ENCODE peak calls at places on chromosome 5, in five cellular contexts. S, X, W, A and K are unnamed samples.

GRCh38 chr5:41009228-41009627 is 61.9 kb downstream of the MROH2B start:
- DNase-seq in S (no peak), X (no peak), W (no peak), A (no peak), K (no peak)

GRCh38 chr5:132648355-132648754 is 9.6 kb upstream of the IL13 start:
- DNase-seq in S (no peak), X (no peak), W (no peak), A (no peak), K (no peak)

GRCh38 chr5:171693397-171693796 is 92.2 kb upstream of the SMIM23 start:
- DNase-seq in S (no peak), X (no peak), W (peak), A (no peak), K (no peak)

GRCh38 chr5:34053133-34053532 is 10.1 kb upstream of the C1QTNF3 start:
- DNase-seq in S (no peak), X (no peak), W (no peak), A (no peak), K (no peak)

GRCh38 chr5:66633754-66634153 is 37.6 kb downstream of the MAST4 start:
- DNase-seq in S (no peak), X (no peak), W (no peak), A (no peak), K (no peak)

GRCh38 chr5:21181726-21182125 is 1193.7 kb upstream of the CDH18 start:
- DNase-seq in S (no peak), X (no peak), W (no peak), A (no peak), K (no peak)

GRCh38 chr5:31854625-31855526 is 215.9 kb downstream of the PDZD2 start:
- DNase-seq in S (peak), X (no peak), W (peak), A (peak), K (peak)

GRCh38 chr5:66814146-66814991 is 218.2 kb downstream of the MAST4 start:
- DNase-seq in S (peak), X (peak), W (no peak), A (peak), K (peak)

GRCh38 chr5:14932902-14933475 is 61.4 kb upstream of the ANKH start:
- DNase-seq in S (no peak), X (no peak), W (no peak), A (no peak), K (no peak)

GRCh38 chr5:91269198-91269597 is 113.9 kb downstream of the ARRDC3 start:
- DNase-seq in S (no peak), X (peak), W (no peak), A (no peak), K (no peak)

GRCh38 chr5:173234129-173234793 is 745 bp downstream of the NKX2-5 start:
- DNase-seq in S (peak), X (no peak), W (no peak), A (peak), K (no peak)

GRCh38 chr5:171418982-171419662 is at the start of gene FGF18:
- DNase-seq in S (peak), X (peak), W (peak), A (peak), K (peak)

GRCh38 chr5:91938441-91938840 is 555.3 kb upstream of the ARRDC3 start:
- DNase-seq in S (no peak), X (no peak), W (no peak), A (no peak), K (no peak)

GRCh38 chr5:168746893-168747640 is 167.9 kb upstream of the PANK3 start:
- DNase-seq in S (no peak), X (no peak), W (no peak), A (peak), K (no peak)

GRCh38 chr5:111635151-111635945 is 121.6 kb downstream of the NREP start:
- DNase-seq in S (no peak), X (no peak), W (no peak), A (no peak), K (no peak)

GRCh38 chr5:55894135-55894534 is 43.0 kb downstream of the IL31RA start:
- DNase-seq in S (no peak), X (peak), W (no peak), A (no peak), K (no peak)

GRCh38 chr5:138230981-138231589 is 18.0 kb upstream of the CDC23 start:
- DNase-seq in S (peak), X (no peak), W (no peak), A (no peak), K (no peak)

GRCh38 chr5:159725475-159725874 is 190.8 kb upstream of the ADRA1B start:
- DNase-seq in S (no peak), X (no peak), W (no peak), A (no peak), K (no peak)

GRCh38 chr5:28399211-28399610 is 1360.8 kb upstream of the CDH9 start:
- DNase-seq in S (no peak), X (peak), W (no peak), A (no peak), K (no peak)

GRCh38 chr5:62268792-62269191 is 37.2 kb upstream of the KIF2A start:
- DNase-seq in S (no peak), X (no peak), W (no peak), A (no peak), K (no peak)

GRCh38 chr5:138349842-138350635 is 2.4 kb upstream of the KDM3B start:
- DNase-seq in S (no peak), X (no peak), W (no peak), A (peak), K (no peak)

DNA sequence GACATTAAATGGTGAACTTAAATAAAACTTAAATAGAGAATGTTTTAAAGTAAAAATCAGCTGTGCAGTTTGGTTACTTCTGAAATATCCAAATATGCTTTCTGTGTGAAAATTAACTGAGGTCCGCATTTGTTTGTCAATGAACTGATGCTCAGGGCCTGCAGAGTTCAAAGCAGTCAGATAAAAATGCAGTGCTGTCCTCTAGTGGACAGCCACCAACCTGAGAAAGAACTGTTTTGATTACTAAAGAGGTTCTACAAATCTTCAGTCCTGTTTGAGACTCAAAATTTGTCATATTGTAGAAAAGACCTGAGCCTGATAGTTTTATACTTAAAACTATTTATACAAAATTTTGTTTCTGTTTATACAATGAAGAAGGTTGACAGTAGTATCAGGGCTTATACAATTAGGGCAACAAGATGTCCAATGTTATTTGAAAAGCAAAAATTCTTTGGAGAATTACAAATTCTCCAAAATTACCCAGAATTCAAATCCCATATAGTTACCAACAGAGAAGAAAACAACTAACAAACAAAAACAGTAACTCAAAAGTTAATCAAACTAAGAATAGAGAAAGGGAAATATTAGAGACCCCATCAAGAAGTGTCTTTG is 232.3 kb upstream of the TBCA start:
- DNase-seq in S (peak), X (peak), W (no peak), A (no peak), K (peak)
- TF ChIP-seq CTCF in S (peak), X (peak), W (peak), A (peak), K (peak)

GRCh38 chr5:122165574-122166021 is 36.3 kb downstream of the ZNF474 start:
- DNase-seq in S (no peak), X (no peak), W (no peak), A (no peak), K (no peak)

GRCh38 chr5:122164070-122164435 is 34.7 kb downstream of the ZNF474 start:
- DNase-seq in S (no peak), X (no peak), W (no peak), A (no peak), K (no peak)

GRCh38 chr5:122162100-122162499 is 32.8 kb downstream of the ZNF474 start:
- DNase-seq in S (no peak), X (no peak), W (no peak), A (no peak), K (no peak)

GRCh38 chr5:122164831-122165573 is 35.7 kb downstream of the ZNF474 start:
- DNase-seq in S (no peak), X (no peak), W (no peak), A (no peak), K (no peak)

DNA sequence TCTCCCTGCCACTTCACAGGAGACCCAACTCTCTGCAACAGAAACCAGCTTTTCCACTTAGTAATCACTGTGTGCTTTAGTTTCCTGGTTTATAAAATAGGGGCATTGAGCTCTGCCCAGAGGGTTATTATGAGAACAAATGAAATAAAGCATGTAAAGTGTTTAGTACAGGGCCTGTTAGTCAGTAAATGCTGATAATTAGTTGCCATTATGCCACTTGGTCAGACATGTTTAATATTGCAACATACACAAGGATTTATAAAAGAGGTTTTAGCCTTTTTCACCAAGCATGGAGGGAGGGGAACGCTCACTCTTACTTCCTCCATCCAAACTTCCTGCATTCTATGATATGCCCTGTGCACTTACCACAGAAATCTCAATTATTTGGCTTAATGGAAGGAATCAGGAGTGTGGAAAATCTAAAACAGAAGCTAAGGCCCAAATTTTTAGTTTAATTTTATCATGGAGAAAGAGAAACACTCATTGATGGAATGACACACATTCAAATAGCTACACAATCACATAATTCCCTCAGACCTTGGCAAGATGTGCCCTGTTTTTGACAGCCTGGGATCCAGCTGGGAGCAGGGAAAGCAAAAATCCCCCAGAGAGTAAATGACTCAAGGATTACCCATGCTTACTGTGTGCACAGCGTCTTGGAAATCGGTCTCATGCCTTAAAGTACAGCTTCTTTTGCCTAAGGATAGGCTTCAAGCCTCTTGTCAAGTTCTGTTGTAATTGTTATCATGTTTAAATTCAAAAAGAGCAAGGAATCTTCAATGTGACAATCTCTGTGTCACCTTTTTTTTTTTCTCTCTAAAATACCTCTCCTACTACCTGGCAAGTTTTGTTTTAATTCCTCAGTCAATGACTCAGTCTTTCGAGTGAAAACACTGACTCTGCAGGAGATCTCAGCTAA is 34.1 kb downstream of the ZNF474 start:
- DNase-seq in S (no peak), X (no peak), W (no peak), A (no peak), K (no peak)
- H3K4me3 ChIP-seq in S (no peak), X (no peak), W (no peak), A (no peak), K (no peak)

DNA sequence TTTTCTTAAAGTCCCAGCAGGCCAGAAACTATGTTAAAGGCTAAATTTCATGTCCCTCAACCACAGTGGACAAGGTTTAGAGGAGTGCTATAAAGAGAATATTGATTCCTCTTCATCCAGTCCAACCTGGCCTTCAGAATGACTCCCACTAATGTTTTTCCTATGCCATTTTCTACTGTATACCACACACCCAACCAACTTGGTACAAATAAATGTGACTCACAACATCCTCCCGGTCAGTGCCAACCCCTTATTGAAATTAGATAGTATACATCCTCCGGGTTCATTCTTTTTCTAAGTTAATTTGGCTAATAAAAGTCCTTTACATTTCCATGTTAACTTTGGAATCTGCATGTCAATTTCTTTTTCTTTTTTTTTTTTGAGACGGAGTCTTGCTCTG is 215.1 kb downstream of the TSSK1B start:
- DNase-seq in S (no peak), X (no peak), W (no peak), A (no peak), K (no peak)
- H3K27ac ChIP-seq in S (peak), X (no peak), W (peak), A (no peak), K (peak)

DNA sequence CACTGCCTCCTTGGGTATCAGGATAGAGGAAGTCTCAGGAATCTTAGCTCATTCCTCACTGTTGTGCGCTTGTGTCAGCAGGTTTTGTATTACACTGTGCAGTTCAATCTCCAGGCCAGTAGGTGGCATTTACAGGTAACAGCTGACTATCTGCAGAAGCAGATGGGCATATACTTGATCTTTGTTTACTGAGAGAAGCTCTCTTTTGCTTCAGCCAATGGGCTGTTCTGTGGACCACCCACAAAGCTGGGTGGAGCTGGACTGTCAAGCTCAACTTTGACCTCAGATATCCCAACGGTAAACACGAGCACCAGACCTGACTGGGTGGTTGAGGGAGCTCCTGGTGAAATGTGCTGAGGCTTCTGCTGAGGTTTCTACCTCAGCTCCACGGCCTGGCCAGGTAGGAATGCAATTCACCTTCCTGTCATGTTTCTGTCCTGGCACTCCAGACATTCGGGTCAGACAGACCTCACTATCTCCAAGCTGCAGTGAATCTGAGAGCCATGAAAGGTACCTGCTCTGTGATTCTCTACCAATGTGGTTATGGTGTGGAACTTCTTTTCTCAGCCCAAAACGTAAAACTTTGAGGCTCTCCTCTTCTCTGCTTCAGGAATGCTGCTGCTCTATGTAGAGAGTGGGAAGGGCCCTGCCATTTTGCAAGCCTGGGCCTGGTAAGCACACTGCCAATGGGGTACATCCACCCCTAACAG is 167.9 kb upstream of the ACTBL2 start:
- DNase-seq in S (peak), X (peak), W (no peak), A (peak), K (peak)
- TF ChIP-seq CTCF in S (peak), X (peak), W (peak), A (peak), K (no peak)

GRCh38 chr5:169980418-169981053 is at the start of gene INSYN2B:
- DNase-seq in S (peak), X (peak), W (peak), A (peak), K (peak)
- H3K4me3 ChIP-seq in S (peak), X (no peak), W (peak), A (peak), K (no peak)